ENCODE peak calls at places on chromosomes 12 and 14, in four cellular contexts. V is fibroblast of villous mesenchyme, B is HFF-Myc, Q is right lobe of liver. M is an unnamed sample.

GRCh38 chr14:65345264-65345663 is 67.3 kb upstream of the FUT8 start:
- DNase-seq in V (no peak), B (no peak), Q (no peak), M (no peak)

GRCh38 chr12:127926004-127926403 is 341.0 kb upstream of the TMEM132C start:
- DNase-seq in V (peak), B (no peak), Q (no peak), M (peak)

GRCh38 chr14:89540830-89541470 is 123.9 kb upstream of the FOXN3 start:
- DNase-seq in V (peak), B (peak), Q (no peak), M (peak)

GRCh38 chr14:73833024-73833423 is 18.6 kb upstream of the PTGR2 start:
- DNase-seq in V (no peak), B (no peak), Q (no peak), M (no peak)

GRCh38 chr14:85622106-85622505 is 92.2 kb downstream of the FLRT2 start:
- DNase-seq in V (no peak), B (no peak), Q (no peak), M (no peak)

GRCh38 chr14:74404435-74404834 is 21.6 kb downstream of the SYNDIG1L start:
- DNase-seq in V (no peak), B (no peak), Q (no peak), M (no peak)

GRCh38 chr12:107125833-107126232 is 32.5 kb upstream of the CRY1 start:
- DNase-seq in V (no peak), B (no peak), Q (no peak), M (no peak)

GRCh38 chr14:31360919-31361662 is 59.3 kb downstream of the HEATR5A start:
- DNase-seq in V (no peak), B (no peak), Q (no peak), M (no peak)

GRCh38 chr14:68245146-68246073 is 425.8 kb downstream of the RAD51B start:
- DNase-seq in V (peak), B (no peak), Q (no peak), M (peak)

GRCh38 chr12:130879781-130880389 is 8.0 kb downstream of the RAN start:
- DNase-seq in V (no peak), B (no peak), Q (no peak), M (no peak)
- H3K4me3 ChIP-seq in V (no peak), B (no peak), Q (no peak), M (no peak)

DNA sequence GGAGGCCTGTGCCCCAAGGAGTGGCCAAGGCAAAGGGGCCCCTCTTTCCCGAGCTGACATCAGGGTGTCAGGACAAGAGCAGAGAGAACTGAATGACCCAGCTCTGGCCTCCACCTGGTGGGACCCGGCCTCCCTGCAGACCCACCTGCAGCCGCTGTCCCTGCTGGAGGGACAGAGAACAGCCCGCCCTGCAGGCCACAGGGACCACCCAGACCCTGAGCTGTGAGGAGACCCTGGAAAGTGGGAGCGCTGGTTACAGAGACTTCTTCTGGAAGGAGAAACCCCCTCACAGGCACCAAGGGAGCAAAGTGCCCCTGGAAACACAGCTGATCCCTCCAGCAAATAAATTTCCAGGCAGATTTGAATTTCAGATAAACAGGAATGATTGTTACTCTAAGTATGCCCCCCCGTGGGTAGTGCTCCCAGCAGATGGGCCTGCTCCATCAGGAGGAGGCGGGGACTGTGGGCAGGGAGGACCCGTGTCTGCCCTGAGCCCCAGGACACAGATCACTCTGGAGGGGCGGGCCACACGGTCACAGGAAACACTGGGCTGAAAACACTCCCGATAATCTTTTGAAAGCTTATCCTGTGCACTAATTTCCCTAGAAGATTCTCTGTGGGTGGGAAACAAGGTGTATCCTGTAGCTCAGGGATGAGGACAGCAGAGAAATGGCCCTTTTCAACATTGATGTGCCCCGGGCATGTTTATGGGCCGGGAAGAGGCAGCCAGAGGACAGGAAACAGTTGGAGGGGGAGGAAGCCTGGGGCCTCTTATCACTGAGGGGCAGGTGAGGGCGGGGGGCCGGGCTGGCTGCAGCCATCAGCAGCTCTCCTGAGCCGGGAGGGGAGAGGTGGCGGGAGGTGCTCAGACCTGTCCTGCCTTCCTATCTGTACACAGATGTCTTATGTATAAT is 276.0 kb downstream of the ADGRD1 start:
- DNase-seq in V (no peak), B (no peak), Q (peak), M (no peak)
- TF ChIP-seq CTCF in V (no peak), B (no peak), Q (no peak), M (no peak)

GRCh38 chr12:57231276-57232021 is 1.9 kb downstream of the SHMT2 start:
- DNase-seq in V (no peak), B (no peak), Q (peak), M (no peak)
- H3K4me3 ChIP-seq in V (peak), B (peak), Q (peak), M (peak)

GRCh38 chr14:92785601-92786426 is 8.3 kb upstream of the GOLGA5 start:
- DNase-seq in V (peak), B (peak), Q (no peak), M (peak)
- TF ChIP-seq CTCF in V (peak), B (peak), Q (no peak), M (peak)

GRCh38 chr12:65728348-65728912 is 95.9 kb upstream of the HMGA2 start:
- DNase-seq in V (no peak), B (no peak), Q (no peak), M (no peak)
- H3K4me3 ChIP-seq in V (peak), B (peak), Q (no peak), M (peak)